ENCODE peak calls at places on chromosomes 1 and 21, in four cellular contexts. V, B, Y and T are unnamed samples.

GRCh38 chr1:117656202-117656641 is 50.4 kb downstream of the TENT5C start:
- DNase-seq in Y (no peak), B (no peak), V (no peak), T (no peak)

GRCh38 chr1:163706915-163707314 is 385.2 kb downstream of the NUF2 start:
- DNase-seq in B (no peak), Y (no peak), V (no peak), T (no peak)

GRCh38 chr1:221457706-221458429 is 284.0 kb downstream of the DUSP10 start:
- DNase-seq in Y (no peak), V (no peak), B (no peak), T (no peak)

GRCh38 chr1:187641015-187641414 is 812.3 kb downstream of the PLA2G4A start:
- DNase-seq in V (no peak), B (no peak), Y (no peak), T (no peak)

GRCh38 chr1:169784102-169784501 is 10.6 kb downstream of the METTL18 start:
- DNase-seq in B (no peak), Y (no peak), V (peak), T (no peak)

GRCh38 chr1:174116042-174116441 is 43.3 kb upstream of the RABGAP1L start:
- DNase-seq in Y (no peak), B (peak), V (peak), T (peak)

GRCh38 chr1:156106624-156107488 is 7.7 kb upstream of the LMNA start:
- DNase-seq in V (no peak), B (no peak), Y (no peak), T (no peak)

GRCh38 chr1:153627797-153628626 is at the start of gene S100A1:
- DNase-seq in V (no peak), Y (no peak), B (no peak), T (no peak)

GRCh38 chr21:45724345-45724961 is 80.9 kb downstream of the PCBP3 start:
- DNase-seq in Y (no peak), V (no peak), B (no peak), T (no peak)

GRCh38 chr1:61873581-61873980 is 131.3 kb downstream of the PATJ start:
- DNase-seq in B (no peak), Y (no peak), V (peak), T (no peak)

GRCh38 chr1:165717918-165718515 is 19.7 kb upstream of the ALDH9A1 start:
- DNase-seq in V (peak), Y (no peak), B (peak), T (peak)

GRCh38 chr21:46294647-46295176 is 8.6 kb downstream of the YBEY start:
- DNase-seq in B (peak), V (no peak), Y (no peak), T (peak)

GRCh38 chr1:223834660-223835263 is 11.0 kb downstream of the TP53BP2 start:
- DNase-seq in B (peak), V (peak), Y (no peak), T (no peak)

GRCh38 chr21:38938343-38938742 is 132.6 kb downstream of the ETS2 start:
- DNase-seq in Y (no peak), B (peak), V (no peak), T (no peak)

GRCh38 chr1:225963735-225964530 is 22.9 kb upstream of the LEFTY2 start:
- DNase-seq in Y (peak), B (no peak), V (peak), T (no peak)

GRCh38 chr1:41240806-41241747 is 1.0 kb downstream of the SCMH1 start:
- DNase-seq in Y (no peak), V (peak), B (peak), T (no peak)

GRCh38 chr1:202750761-202751160 is 40.5 kb upstream of the SYT2 start:
- DNase-seq in V (no peak), B (no peak), Y (no peak), T (no peak)

GRCh38 chr1:153260473-153260979 is 1.0 kb downstream of the LORICRIN start:
- DNase-seq in V (no peak), Y (no peak), B (no peak), T (no peak)

GRCh38 chr1:101507547-101507971 is 270.7 kb downstream of the S1PR1 start:
- DNase-seq in Y (no peak), B (no peak), V (peak), T (no peak)
- H2AFZ ChIP-seq in Y (no peak), B (no peak), V (peak), T (no peak)

DNA sequence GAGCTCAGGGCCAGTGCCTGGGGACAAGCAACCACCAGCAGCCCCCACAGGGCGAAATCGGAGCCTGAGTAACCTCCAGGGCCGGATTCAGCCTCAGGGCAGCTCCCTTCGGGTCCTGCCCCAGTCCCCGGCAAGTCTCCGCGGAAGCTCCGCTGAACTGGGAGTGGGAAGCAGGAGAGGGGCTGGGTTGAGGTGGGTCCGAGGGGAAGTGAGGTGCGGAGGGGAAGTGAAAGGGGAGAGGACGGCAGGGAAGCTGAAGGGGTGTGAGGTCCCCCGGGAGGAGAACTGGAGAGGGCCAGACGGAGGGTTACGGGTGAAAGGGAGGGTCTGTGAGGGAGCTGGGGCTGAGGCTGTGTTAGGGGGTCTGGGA is 560 bp downstream of the PADI2 start:
- DNase-seq in B (no peak), Y (no peak), V (no peak), T (no peak)
- TF ChIP-seq EZH2 in B (peak), Y (peak), V (no peak), T (no peak)

GRCh38 chr1:234265861-234266260 is 107.4 kb upstream of the COA6 start:
- DNase-seq in V (no peak), Y (no peak), B (no peak), T (no peak)
- TF ChIP-seq CTCF in V (no peak), Y (no peak), B (no peak), T (no peak)

GRCh38 chr1:114338491-114338890 is 172.5 kb downstream of the TRIM33 start:
- DNase-seq in Y (no peak), B (no peak), V (no peak), T (no peak)

GRCh38 chr1:114337417-114337816 is 173.6 kb downstream of the TRIM33 start:
- DNase-seq in V (no peak), B (no peak), Y (no peak), T (peak)

GRCh38 chr1:114341886-114342285 is 169.1 kb downstream of the TRIM33 start:
- DNase-seq in B (no peak), Y (no peak), V (no peak), T (no peak)

GRCh38 chr1:114340906-114341698 is 169.9 kb downstream of the TRIM33 start:
- DNase-seq in B (no peak), Y (no peak), V (no peak), T (no peak)

DNA sequence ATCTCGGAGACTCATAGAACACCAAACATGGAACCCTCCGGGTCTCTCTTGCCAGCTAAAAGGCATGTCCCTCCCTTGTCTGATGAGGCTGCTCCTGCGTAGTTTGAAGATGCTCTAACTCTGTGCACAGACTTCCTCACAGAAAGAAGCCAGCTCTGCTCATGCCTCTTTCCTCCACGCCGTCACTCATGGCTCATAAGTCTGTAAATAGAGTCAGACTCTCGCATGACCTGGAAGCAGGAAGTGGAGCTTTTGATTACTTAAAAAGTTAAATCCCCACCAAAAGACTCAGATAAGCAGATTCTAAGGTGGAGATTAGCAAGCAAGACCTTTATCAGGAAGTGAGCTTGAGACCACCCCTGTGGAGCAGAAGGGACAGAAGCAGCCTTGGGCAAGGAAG is 171.6 kb downstream of the TRIM33 start:
- DNase-seq in V (no peak), Y (no peak), B (no peak), T (no peak)
- H2AFZ ChIP-seq in V (no peak), Y (no peak), B (no peak), T (no peak)